ENCODE peak calls at places on chromosomes 4 and X, in five cellular contexts. H is NCI-H524; T is stimulated activated CD8-positive, alpha-beta memory T cell treated with anti-CD3 and anti-CD28 coated beads, Interleukin-7, amount 100 ng/mL, for 4 hours; J is NCI-H460; D is iPS-NIHi11. E is an unnamed sample.

GRCh38 chr4:73593631-73594241 is 26.5 kb downstream of the RASSF6 start:
- DNase-seq in T (no peak), D (no peak), H (no peak), J (peak), E (no peak)

GRCh38 chrX:9520211-9520590 is 55.3 kb downstream of the TBL1X start:
- DNase-seq in J (no peak), H (no peak), T (no peak), D (no peak), E (no peak)

GRCh38 chrX:928606-929005 is 283.8 kb downstream of the CRLF2 start:
- DNase-seq in J (no peak), H (no peak), D (no peak), T (no peak), E (no peak)

GRCh38 chr4:77169496-77169895 is 12.5 kb downstream of the CCNG2 start:
- DNase-seq in D (no peak), J (no peak), H (peak), T (no peak), E (no peak)

GRCh38 chr4:183878571-183878970 is 26.5 kb upstream of the STOX2 start:
- DNase-seq in D (no peak), H (no peak), T (no peak), J (no peak), E (no peak)

GRCh38 chr4:57051524-57051923 is 58.7 kb downstream of the IGFBP7 start:
- DNase-seq in J (no peak), H (no peak), D (no peak), T (no peak), E (no peak)

GRCh38 chrX:135086197-135086854 is 34.0 kb downstream of the ETDB start:
- DNase-seq in T (peak), D (peak), H (peak), J (peak), E (peak)

GRCh38 chrX:53723381-53723780 is 36.9 kb upstream of the HUWE1 start:
- DNase-seq in T (no peak), D (no peak), J (no peak), H (no peak), E (no peak)